ENCODE peak calls at places on chromosomes 4 and X, in four cellular contexts. One of them, this sample, is unnamed. For H3K27me3, the result is how much of the 10 kb centered on the place peaks cover.

GRCh38 chr4:76212851-76213414 is 691 bp downstream of the SCARB2 start:
- DNase-seq in adrenal gland: peak
- DNase-seq in upper lobe of left lung: no peak
- DNase-seq in heart left ventricle: no peak
- DNase-seq in this sample: no peak

GRCh38 chr4:91829531-91829930 is 474.2 kb upstream of the GRID2 start:
- DNase-seq in adrenal gland: no peak
- DNase-seq in upper lobe of left lung: no peak
- DNase-seq in heart left ventricle: no peak
- DNase-seq in this sample: no peak

GRCh38 chrX:127570276-127570675 is 481.9 kb downstream of the ACTRT1 start:
- DNase-seq in adrenal gland: no peak
- DNase-seq in upper lobe of left lung: no peak
- DNase-seq in heart left ventricle: no peak
- DNase-seq in this sample: no peak

GRCh38 chr4:56129431-56129861 is 180.7 kb downstream of the CEP135 start:
- DNase-seq in adrenal gland: no peak
- DNase-seq in upper lobe of left lung: peak
- DNase-seq in heart left ventricle: no peak
- DNase-seq in this sample: no peak

GRCh38 chrX:12426420-12426819 is 288.1 kb downstream of the FRMPD4 start:
- DNase-seq in adrenal gland: no peak
- DNase-seq in upper lobe of left lung: no peak
- DNase-seq in heart left ventricle: no peak
- DNase-seq in this sample: no peak

GRCh38 chrX:41148553-41148952 is 63.3 kb downstream of the USP9X start:
- DNase-seq in adrenal gland: no peak
- DNase-seq in upper lobe of left lung: no peak
- DNase-seq in heart left ventricle: no peak
- DNase-seq in this sample: no peak

GRCh38 chrX:50067435-50068292 is 133.1 kb downstream of the AKAP4 start:
- DNase-seq in adrenal gland: peak
- DNase-seq in upper lobe of left lung: peak
- DNase-seq in heart left ventricle: no peak
- DNase-seq in this sample: peak

GRCh38 chr4:152431287-152431686 is 104.6 kb downstream of the FBXW7 start:
- DNase-seq in adrenal gland: no peak
- DNase-seq in upper lobe of left lung: no peak
- DNase-seq in heart left ventricle: no peak
- DNase-seq in this sample: no peak

GRCh38 chrX:20265726-20266681 is 705 bp downstream of the RPS6KA3 start:
- DNase-seq in adrenal gland: peak
- DNase-seq in upper lobe of left lung: peak
- DNase-seq in heart left ventricle: peak
- DNase-seq in this sample: peak

GRCh38 chrX:65596270-65596669 is 61.7 kb upstream of the LAS1L start:
- DNase-seq in adrenal gland: peak
- DNase-seq in upper lobe of left lung: peak
- DNase-seq in heart left ventricle: no peak
- DNase-seq in this sample: no peak

GRCh38 chr4:32686123-32686522 is 1966.0 kb downstream of the PCDH7 start:
- DNase-seq in adrenal gland: no peak
- DNase-seq in upper lobe of left lung: no peak
- DNase-seq in heart left ventricle: no peak
- DNase-seq in this sample: no peak

GRCh38 chrX:45843518-45843917 is 642.8 kb upstream of the DIPK2B start:
- DNase-seq in adrenal gland: no peak
- DNase-seq in upper lobe of left lung: no peak
- DNase-seq in heart left ventricle: no peak
- DNase-seq in this sample: no peak

GRCh38 chr4:38659346-38659745 is 4.7 kb upstream of the KLF3 start:
- DNase-seq in adrenal gland: no peak
- DNase-seq in upper lobe of left lung: no peak
- DNase-seq in heart left ventricle: no peak
- DNase-seq in this sample: no peak

GRCh38 chr4:119080721-119081541 is 54.7 kb upstream of the MYOZ2 start:
- DNase-seq in adrenal gland: no peak
- DNase-seq in upper lobe of left lung: no peak
- DNase-seq in heart left ventricle: no peak
- DNase-seq in this sample: no peak

GRCh38 chr4:87032884-87033533 is 98.2 kb downstream of the AFF1 start:
- DNase-seq in adrenal gland: peak
- DNase-seq in upper lobe of left lung: no peak
- DNase-seq in heart left ventricle: no peak
- DNase-seq in this sample: no peak

GRCh38 chrX:107752037-107752436 is 23.6 kb downstream of the TSC22D3 start:
- DNase-seq in adrenal gland: no peak
- DNase-seq in upper lobe of left lung: no peak
- DNase-seq in heart left ventricle: no peak
- DNase-seq in this sample: no peak

GRCh38 chrX:2183193-2183725 is 317.5 kb downstream of the DHRSX start:
- DNase-seq in adrenal gland: no peak
- DNase-seq in upper lobe of left lung: no peak
- DNase-seq in heart left ventricle: no peak
- DNase-seq in this sample: no peak

GRCh38 chrX:2652106-2652505 is 39.0 kb upstream of the CD99 start:
- DNase-seq in adrenal gland: no peak
- DNase-seq in upper lobe of left lung: no peak
- DNase-seq in heart left ventricle: no peak
- DNase-seq in this sample: no peak

GRCh38 chrX:118975831-118976598 is 1.6 kb downstream of the LONRF3 start:
- DNase-seq in adrenal gland: peak
- DNase-seq in upper lobe of left lung: peak
- DNase-seq in heart left ventricle: peak
- DNase-seq in this sample: peak

GRCh38 chr4:3470244-3471097 is 7.4 kb downstream of the DOK7 start:
- DNase-seq in adrenal gland: no peak
- DNase-seq in upper lobe of left lung: no peak
- DNase-seq in heart left ventricle: no peak
- DNase-seq in this sample: no peak

GRCh38 chr4:139243448-139244365 is 36.3 kb downstream of the MGARP start:
- DNase-seq in adrenal gland: peak
- DNase-seq in upper lobe of left lung: no peak
- DNase-seq in heart left ventricle: no peak
- DNase-seq in this sample: no peak

GRCh38 chrX:12956704-12957541 is 18.0 kb upstream of the TMSB4X start:
- DNase-seq in adrenal gland: peak
- DNase-seq in upper lobe of left lung: peak
- DNase-seq in heart left ventricle: no peak
- DNase-seq in this sample: no peak

GRCh38 chrX:119093991-119094741 is 21.4 kb downstream of the CT47C1 start:
- DNase-seq in adrenal gland: peak
- DNase-seq in upper lobe of left lung: no peak
- DNase-seq in heart left ventricle: no peak
- DNase-seq in this sample: no peak

GRCh38 chr4:144634978-144635747 is 10.8 kb upstream of the HHIP start:
- DNase-seq in adrenal gland: no peak
- DNase-seq in upper lobe of left lung: no peak
- DNase-seq in heart left ventricle: no peak
- DNase-seq in this sample: no peak

GRCh38 chrX:42708222-42708621 is 69.7 kb downstream of the PPP1R2C start:
- DNase-seq in adrenal gland: no peak
- DNase-seq in upper lobe of left lung: no peak
- DNase-seq in heart left ventricle: no peak
- DNase-seq in this sample: no peak

GRCh38 chr4:41747230-41748055 is 1.1 kb downstream of the PHOX2B start:
- DNase-seq in adrenal gland: no peak
- DNase-seq in upper lobe of left lung: no peak
- DNase-seq in heart left ventricle: no peak
- DNase-seq in this sample: no peak

GRCh38 chr4:143625632-143626031 is 74.8 kb downstream of the FREM3 start:
- DNase-seq in adrenal gland: no peak
- DNase-seq in upper lobe of left lung: no peak
- DNase-seq in heart left ventricle: no peak
- DNase-seq in this sample: no peak

GRCh38 chrX:6500717-6501116 is 34.2 kb downstream of the VCX3A start:
- DNase-seq in adrenal gland: no peak
- DNase-seq in upper lobe of left lung: no peak
- DNase-seq in heart left ventricle: no peak
- DNase-seq in this sample: no peak

GRCh38 chr4:186726440-186727148 is 2.9 kb upstream of the FAT1 start:
- DNase-seq in adrenal gland: no peak
- DNase-seq in upper lobe of left lung: peak
- DNase-seq in heart left ventricle: peak
- DNase-seq in this sample: peak

GRCh38 chr4:87985097-87985886 is 9.8 kb downstream of the SPP1 start:
- DNase-seq in adrenal gland: peak
- DNase-seq in upper lobe of left lung: peak
- DNase-seq in heart left ventricle: peak
- DNase-seq in this sample: peak

GRCh38 chrX:65846974-65847373 is 179.5 kb downstream of the MSN start:
- DNase-seq in adrenal gland: no peak
- DNase-seq in upper lobe of left lung: no peak
- DNase-seq in heart left ventricle: no peak
- DNase-seq in this sample: no peak

GRCh38 chr4:112888617-112889016 is 160.8 kb upstream of the ANK2 start:
- DNase-seq in adrenal gland: no peak
- DNase-seq in upper lobe of left lung: no peak
- DNase-seq in heart left ventricle: no peak
- DNase-seq in this sample: no peak

GRCh38 chrX:132855760-132856341 is 102.6 kb downstream of the HS6ST2 start:
- DNase-seq in adrenal gland: no peak
- DNase-seq in upper lobe of left lung: no peak
- DNase-seq in heart left ventricle: no peak
- DNase-seq in this sample: no peak
- H3K27ac ChIP-seq in adrenal gland: no peak
- H3K27ac ChIP-seq in upper lobe of left lung: no peak
- H3K27ac ChIP-seq in heart left ventricle: no peak
- H3K27ac ChIP-seq in this sample: no peak

GRCh38 chr4:1010522-1011021 is 854 bp upstream of the FGFRL1 start:
- DNase-seq in adrenal gland: peak
- DNase-seq in upper lobe of left lung: peak
- DNase-seq in heart left ventricle: peak
- DNase-seq in this sample: peak
- TF ChIP-seq POLR2A in adrenal gland: no peak
- TF ChIP-seq POLR2A in upper lobe of left lung: no peak
- TF ChIP-seq POLR2A in heart left ventricle: no peak
- TF ChIP-seq POLR2A in this sample: no peak

GRCh38 chrX:70042399-70043371 is 7.1 kb downstream of the AWAT2 start:
- DNase-seq in adrenal gland: no peak
- DNase-seq in upper lobe of left lung: peak
- DNase-seq in heart left ventricle: no peak
- DNase-seq in this sample: no peak

GRCh38 chrX:70046978-70047377 is 2.8 kb downstream of the AWAT2 start:
- DNase-seq in adrenal gland: no peak
- DNase-seq in upper lobe of left lung: no peak
- DNase-seq in heart left ventricle: no peak
- DNase-seq in this sample: no peak

GRCh38 chrX:70041993-70042392 is 7.7 kb downstream of the AWAT2 start:
- DNase-seq in adrenal gland: no peak
- DNase-seq in upper lobe of left lung: no peak
- DNase-seq in heart left ventricle: no peak
- DNase-seq in this sample: no peak

GRCh38 chrX:70043685-70044084 is 6.1 kb downstream of the AWAT2 start:
- DNase-seq in adrenal gland: no peak
- DNase-seq in upper lobe of left lung: no peak
- DNase-seq in heart left ventricle: no peak
- DNase-seq in this sample: no peak

DNA sequence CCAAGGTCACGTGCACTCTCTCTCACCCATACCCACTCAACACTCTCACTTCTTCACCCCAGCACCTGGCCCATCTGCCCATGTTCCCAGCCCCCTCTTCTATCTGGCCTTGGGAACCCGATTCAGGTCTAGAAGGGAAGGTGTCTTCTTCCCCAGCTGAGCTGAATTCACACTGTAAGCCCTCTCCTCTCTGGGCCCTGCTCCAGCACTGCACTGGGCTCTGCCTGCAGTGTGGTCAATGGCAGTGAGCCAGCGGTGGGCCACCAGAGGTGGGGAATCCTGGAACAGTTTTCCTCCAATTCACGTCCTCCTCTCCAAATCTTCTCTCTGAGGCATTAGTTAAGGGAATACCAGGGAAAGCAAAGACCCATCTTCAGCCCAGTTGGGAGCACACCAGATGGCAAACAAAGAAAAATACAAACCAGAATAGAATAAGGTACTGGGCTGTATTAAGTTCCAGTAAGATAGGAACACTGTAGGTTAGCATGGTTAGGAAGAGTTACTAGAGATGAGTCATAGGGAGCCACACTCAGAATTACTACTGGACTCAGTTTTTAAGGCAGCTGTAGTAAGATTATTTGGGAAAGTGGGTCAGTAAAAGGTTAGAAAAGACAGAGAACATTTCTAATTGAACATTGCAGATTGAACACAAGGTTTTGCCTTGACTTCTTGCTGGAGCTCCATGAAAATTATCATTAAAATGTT is 5.0 kb downstream of the AWAT2 start:
- DNase-seq in adrenal gland: no peak
- DNase-seq in upper lobe of left lung: no peak
- DNase-seq in heart left ventricle: no peak
- DNase-seq in this sample: no peak
- H3K27me3 ChIP-seq in adrenal gland: under half
- H3K27me3 ChIP-seq in upper lobe of left lung: under half
- H3K27me3 ChIP-seq in heart left ventricle: under half
- H3K27me3 ChIP-seq in this sample: under half

GRCh38 chr4:1080432-1080831 is 32.9 kb downstream of the RNF212 start:
- DNase-seq in adrenal gland: no peak
- DNase-seq in upper lobe of left lung: no peak
- DNase-seq in heart left ventricle: no peak
- DNase-seq in this sample: no peak

GRCh38 chr4:1082215-1083182 is 30.9 kb downstream of the RNF212 start:
- DNase-seq in adrenal gland: peak
- DNase-seq in upper lobe of left lung: peak
- DNase-seq in heart left ventricle: peak
- DNase-seq in this sample: no peak

GRCh38 chr4:1080961-1081688 is 32.2 kb downstream of the RNF212 start:
- DNase-seq in adrenal gland: no peak
- DNase-seq in upper lobe of left lung: no peak
- DNase-seq in heart left ventricle: no peak
- DNase-seq in this sample: no peak

GRCh38 chr4:1079711-1080265 is 33.6 kb downstream of the RNF212 start:
- DNase-seq in adrenal gland: no peak
- DNase-seq in upper lobe of left lung: no peak
- DNase-seq in heart left ventricle: no peak
- DNase-seq in this sample: no peak

GRCh38 chr4:1081689-1082040 is 31.7 kb downstream of the RNF212 start:
- DNase-seq in adrenal gland: no peak
- DNase-seq in upper lobe of left lung: no peak
- DNase-seq in heart left ventricle: no peak
- DNase-seq in this sample: no peak
- H3K27ac ChIP-seq in adrenal gland: no peak
- H3K27ac ChIP-seq in upper lobe of left lung: no peak
- H3K27ac ChIP-seq in heart left ventricle: no peak
- H3K27ac ChIP-seq in this sample: no peak

GRCh38 chr4:47891928-47892327 is 22.5 kb downstream of the NFXL1 start:
- DNase-seq in adrenal gland: no peak
- DNase-seq in upper lobe of left lung: no peak
- DNase-seq in heart left ventricle: no peak
- DNase-seq in this sample: no peak
- TF ChIP-seq POLR2A in adrenal gland: no peak
- TF ChIP-seq POLR2A in upper lobe of left lung: no peak
- TF ChIP-seq POLR2A in heart left ventricle: no peak
- TF ChIP-seq POLR2A in this sample: no peak

This sample was measured in right lobe of liver.